ENCODE peak calls at places on chromosomes 2 and 18, in seven cellular contexts. B is PC-3, P is GM12878, V is IMR-90, X is osteoblast, U is DND-41, F is HCT116. J is an unnamed sample.

GRCh38 chr2:148048475-148049221 is 27.8 kb downstream of the MBD5 start:
- DNase-seq in B (no peak), P (peak; percentile 89), V (peak; percentile 5), X (peak; percentile 18), U (no peak), F (no peak), J (no peak)

GRCh38 chr2:150476809-150477302 is 10.6 kb downstream of the RND3 start:
- DNase-seq in B (peak; percentile 7), P (no peak), V (peak; percentile 28), X (no peak), U (no peak), F (no peak), J (no peak)

GRCh38 chr2:166373951-166374350 is 1.8 kb downstream of the SCN9A start:
- DNase-seq in B (peak; percentile 97), P (no peak), V (peak; percentile 95), X (peak; percentile 93), U (no peak), F (no peak), J (no peak)

GRCh38 chr18:47594621-47595086 is 335.8 kb downstream of the SMAD2 start:
- DNase-seq in B (no peak), P (no peak), V (no peak), X (no peak), U (no peak), F (no peak), J (no peak)

GRCh38 chr2:12318427-12319057 is 398.2 kb upstream of the TRIB2 start:
- DNase-seq in B (peak; percentile 95), P (no peak), V (peak; percentile 52), X (no peak), U (no peak), F (no peak), J (no peak)

GRCh38 chr2:189210250-189211075 is 30.9 kb upstream of the COL5A2 start:
- DNase-seq in B (peak; percentile 85), P (no peak), V (peak; percentile 98), X (peak; percentile 13), U (no peak), F (peak; percentile 24), J (no peak)

GRCh38 chr2:220148849-220149248 is 521.4 kb downstream of the SLC4A3 start:
- DNase-seq in B (no peak), P (no peak), V (no peak), X (no peak), U (no peak), F (no peak), J (no peak)

GRCh38 chr2:210099940-210100339 is 71.3 kb downstream of the KANSL1L start:
- DNase-seq in B (no peak), P (no peak), V (no peak), X (no peak), U (no peak), F (no peak), J (no peak)

GRCh38 chr2:79393107-79393506 is 119.7 kb upstream of the CTNNA2 start:
- DNase-seq in B (no peak), P (no peak), V (no peak), X (peak; percentile 18), U (no peak), F (no peak), J (no peak)

GRCh38 chr18:52875711-52876110 is 535.7 kb downstream of the DCC start:
- DNase-seq in B (no peak), P (no peak), V (no peak), X (no peak), U (no peak), F (no peak), J (no peak)

GRCh38 chr2:37634914-37635358 is 36.5 kb downstream of the CDC42EP3 start:
- DNase-seq in B (no peak), P (no peak), V (no peak), X (no peak), U (no peak), F (no peak), J (no peak)

GRCh38 chr2:196821195-196821594 is 12.0 kb upstream of the C2orf66 start:
- DNase-seq in B (no peak), P (no peak), V (peak; percentile 71), X (peak; percentile 3), U (no peak), F (no peak), J (no peak)

DNA sequence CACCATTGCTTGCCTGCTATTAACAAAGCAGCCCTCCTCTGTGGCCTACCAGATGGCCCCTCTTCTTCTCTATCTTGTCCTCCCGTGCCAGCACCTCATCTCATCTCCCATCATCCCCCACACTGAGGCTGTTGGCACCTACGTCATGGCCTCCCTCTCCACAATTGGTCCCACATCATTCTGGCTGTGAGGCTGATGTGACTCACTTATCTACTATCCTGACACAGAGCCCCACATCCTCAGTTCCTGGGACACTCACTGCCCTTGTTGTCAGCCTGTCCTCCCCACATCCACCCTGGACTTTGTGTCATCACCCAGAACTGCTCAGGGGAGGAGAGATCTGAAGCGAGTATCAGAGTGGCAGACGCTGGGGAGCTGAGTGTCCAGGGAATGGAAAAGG is 102.9 kb downstream of the MRO start:
- DNase-seq in B (no peak), P (no peak), V (no peak), X (peak; percentile 49), U (no peak), F (no peak), J (no peak)
- H2AFZ ChIP-seq in B (no peak overlapping the region), P (no peak overlapping the region), V (no peak overlapping the region), X (no peak overlapping the region), U (no peak overlapping the region), F (no peak overlapping the region), J (no peak overlapping the region)

DNA sequence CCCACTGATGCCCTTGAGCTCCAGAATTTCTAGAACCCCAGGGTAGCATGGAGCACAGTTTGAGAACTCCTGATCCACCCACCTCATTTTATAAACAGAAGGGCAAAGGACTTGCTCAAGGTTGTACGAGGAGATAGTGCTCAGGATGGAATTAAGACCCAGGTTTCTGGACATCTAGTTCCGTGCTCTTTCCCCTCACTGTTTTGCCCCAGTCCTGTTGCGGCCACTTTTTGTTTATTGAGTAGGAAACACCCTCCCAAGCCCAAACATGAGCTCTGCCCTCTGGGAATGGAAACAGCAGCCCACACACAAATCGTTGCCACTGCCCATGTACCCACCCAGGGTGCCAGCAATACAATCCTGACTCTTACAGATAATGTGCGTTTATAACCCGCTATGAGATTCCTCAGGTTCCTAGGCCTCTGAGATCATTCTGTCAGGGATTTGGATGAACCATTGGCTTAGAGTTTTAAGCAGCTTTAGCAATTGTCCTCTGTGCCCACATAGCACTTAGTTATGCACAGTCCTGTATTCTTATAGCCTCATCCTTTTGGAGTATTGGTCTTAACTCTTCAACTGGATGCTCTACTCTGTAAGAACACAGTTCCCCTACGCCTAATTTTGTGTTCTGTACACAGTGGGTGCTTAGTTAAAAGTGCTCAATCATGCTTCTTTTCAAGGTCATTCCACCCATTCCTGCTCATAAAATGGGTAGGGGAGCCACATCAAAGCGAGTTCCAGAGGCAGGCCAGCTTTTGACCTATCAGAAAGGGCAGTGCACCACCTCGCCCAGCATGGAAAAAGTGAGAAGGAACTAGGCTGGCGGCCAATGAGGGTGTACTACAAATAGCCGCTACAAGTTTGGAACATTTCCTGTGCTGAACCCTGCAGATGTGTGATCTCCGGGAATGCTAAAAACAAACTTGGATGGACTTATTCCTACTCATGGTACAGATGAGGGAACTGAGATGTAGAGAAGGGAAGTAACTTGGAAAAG is 60.3 kb upstream of the IGFBP2 start:
- DNase-seq in B (no peak), P (no peak), V (no peak), X (no peak), U (no peak), F (peak; percentile 12), J (no peak)
- TF ChIP-seq CTCF in B (no peak), P (no peak), V (no peak), X (no peak), U (no peak), F (no peak), J (no peak)

GRCh38 chr2:130837811-130838565 is 1.3 kb downstream of the ARHGEF4 start:
- DNase-seq in B (no peak), P (no peak), V (no peak), X (no peak), U (no peak), F (no peak), J (no peak)
- H2AFZ ChIP-seq in B (no peak overlapping the region), P (no peak overlapping the region), V (no peak overlapping the region), X (no peak overlapping the region), U (no peak overlapping the region), F (no peak overlapping the region), J (no peak overlapping the region)

GRCh38 chr2:223532712-223533111 is 69.4 kb downstream of the SCG2 start:
- DNase-seq in B (no peak), P (no peak), V (no peak), X (no peak), U (no peak), F (no peak), J (no peak)

GRCh38 chr2:223528036-223528435 is 74.1 kb downstream of the SCG2 start:
- DNase-seq in B (peak; percentile 52), P (no peak), V (peak; percentile 78), X (peak; percentile 53), U (no peak), F (no peak), J (no peak)

GRCh38 chr2:223530811-223531210 is 71.3 kb downstream of the SCG2 start:
- DNase-seq in B (no peak), P (no peak), V (no peak), X (no peak), U (no peak), F (no peak), J (no peak)

GRCh38 chr2:223529676-223530075 is 72.5 kb downstream of the SCG2 start:
- DNase-seq in B (no peak), P (no peak), V (no peak), X (no peak), U (no peak), F (no peak), J (no peak)

GRCh38 chr2:223532161-223532560 is 70.0 kb downstream of the SCG2 start:
- DNase-seq in B (no peak), P (no peak), V (peak; percentile 19), X (no peak), U (no peak), F (no peak), J (no peak)
- TF ChIP-seq CTCF in B (no peak), P (no peak), V (no peak), X (no peak), U (no peak), F (no peak), J (no peak)

GRCh38 chr18:75071484-75071785 is 137.5 kb downstream of the PTGR3 start:
- DNase-seq in B (no peak), P (no peak), V (no peak), X (no peak), U (no peak), F (no peak), J (no peak)
- H2AFZ ChIP-seq in B (peak overlapping the region; percentile 71), P (peak overlapping the region; percentile 97), V (peak overlapping the region; percentile 84), X (no peak overlapping the region), U (peak overlapping the region; percentile 94), F (peak overlapping the region; percentile 79), J (no peak overlapping the region)

DNA sequence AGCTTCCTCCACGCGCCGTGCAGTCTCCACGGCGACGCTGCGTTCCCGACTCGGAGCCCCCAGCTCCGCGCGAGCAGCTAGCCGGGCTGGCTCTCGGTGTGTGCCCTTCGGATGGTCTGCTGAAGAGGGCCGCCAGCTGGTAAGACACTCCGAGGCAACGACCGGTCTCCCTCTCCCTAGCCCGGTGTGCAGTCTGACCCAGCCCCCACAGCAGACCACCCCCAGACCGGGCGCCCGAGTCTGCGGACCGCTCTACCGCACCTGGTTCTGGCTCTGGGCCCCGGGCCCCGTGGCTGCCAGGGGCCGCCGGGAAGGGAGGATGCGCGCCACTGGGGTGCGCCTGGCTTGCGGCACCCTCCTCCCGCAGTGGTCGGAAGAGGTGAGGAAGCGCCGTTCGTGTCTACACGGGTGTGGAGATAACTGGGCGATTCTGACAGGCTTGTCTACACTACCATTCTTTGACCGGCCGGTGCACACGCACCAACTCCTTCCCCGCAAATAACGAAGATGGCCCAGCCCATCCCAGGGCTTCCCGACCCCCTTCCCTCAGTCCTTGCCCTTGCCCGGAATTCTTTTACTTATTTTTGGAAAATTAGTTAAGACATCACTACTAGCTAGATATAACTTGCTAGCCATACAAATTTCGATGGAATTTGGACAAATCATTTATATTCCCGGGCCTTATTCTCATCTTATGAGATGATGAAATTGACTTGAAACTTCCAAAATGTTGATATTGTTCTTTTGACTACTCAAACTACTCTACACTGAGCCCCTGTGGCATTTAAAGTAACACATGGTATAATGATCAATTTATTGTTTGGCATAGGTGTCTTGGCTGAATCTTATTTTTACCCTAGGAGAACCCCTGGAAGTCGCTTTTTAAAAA is 1.1 kb downstream of the ERICH2 start:
- DNase-seq in B (peak; percentile 33), P (no peak), V (peak; percentile 15), X (peak; percentile 87), U (no peak), F (peak; percentile 7), J (no peak)
- TF ChIP-seq CTCF in B (peak; percentile 16), P (no peak), V (no peak), X (no peak), U (no peak), F (no peak), J (no peak)